ENCODE peak calls at places on chromosomes 12 and 14, in nine cellular contexts. S is suprapubic skin, O is A549, W is stomach, P is testis, M is K562, J is endothelial cell of umbilical vein, F is prostate gland, R is HepG2. B is an unnamed sample.

GRCh38 chr12:49010092-49010668 is 8.4 kb downstream of the PRKAG1 start:
- DNase-seq in M (no peak), P (no peak), W (no peak), S (no peak), O (no peak), J (no peak), R (no peak), F (no peak), B (no peak)

GRCh38 chr12:72282721-72283120 is 10.6 kb downstream of the TRHDE start:
- DNase-seq in W (no peak), R (no peak), F (no peak), S (no peak), P (no peak), J (no peak), M (no peak), O (no peak), B (no peak)

GRCh38 chr12:100234591-100235304 is 32.1 kb downstream of the DEPDC4 start:
- DNase-seq in S (no peak), F (peak; percentile 17), R (peak; percentile 44), M (peak; percentile 20), W (no peak), P (no peak), O (peak; percentile 18), J (peak; percentile 58), B (no peak)

GRCh38 chr12:9843416-9843815 is 16.1 kb downstream of the KLRF1 start:
- DNase-seq in M (no peak), R (no peak), S (no peak), F (no peak), W (no peak), O (no peak), J (no peak), P (no peak), B (no peak)

GRCh38 chr12:93149228-93149627 is 220.1 kb upstream of the EEA1 start:
- DNase-seq in R (no peak), W (no peak), P (no peak), M (no peak), F (no peak), O (no peak), J (no peak), S (no peak), B (no peak)

GRCh38 chr12:126905752-126906151 is 1361.2 kb upstream of the TMEM132C start:
- DNase-seq in S (no peak), P (no peak), W (no peak), R (no peak), O (no peak), F (no peak), J (no peak), M (no peak), B (no peak)

GRCh38 chr14:52413729-52414453 is 99.8 kb downstream of the PTGER2 start:
- DNase-seq in J (no peak), P (no peak), M (no peak), R (no peak), O (no peak), S (no peak), F (no peak), W (no peak), B (no peak)

GRCh38 chr12:28759334-28759733 is 389.7 kb upstream of the FAR2 start:
- DNase-seq in M (no peak), J (no peak), O (peak; percentile 20), W (no peak), S (no peak), F (no peak), R (peak; percentile 5), P (no peak), B (no peak)

GRCh38 chr14:94887591-94887990 is 117.7 kb upstream of the GSC start:
- DNase-seq in P (no peak), O (no peak), M (no peak), W (no peak), J (no peak), F (no peak), S (no peak), R (no peak), B (no peak)

GRCh38 chr14:98118749-98119148 is 1153.2 kb downstream of the BCL11B start:
- DNase-seq in W (no peak), S (no peak), M (no peak), O (no peak), J (no peak), F (no peak), R (no peak), P (no peak), B (no peak)

GRCh38 chr12:66942741-66943465 is 264.0 kb upstream of the GRIP1 start:
- DNase-seq in P (no peak), R (no peak), F (no peak), W (no peak), O (no peak), S (no peak), M (no peak), J (no peak), B (no peak)
- TF ChIP-seq POLR2A in P (no peak), R (no peak), F (no peak), W (no peak), O (no peak), S (no peak), M (no peak), J (no peak), B (no peak)

DNA sequence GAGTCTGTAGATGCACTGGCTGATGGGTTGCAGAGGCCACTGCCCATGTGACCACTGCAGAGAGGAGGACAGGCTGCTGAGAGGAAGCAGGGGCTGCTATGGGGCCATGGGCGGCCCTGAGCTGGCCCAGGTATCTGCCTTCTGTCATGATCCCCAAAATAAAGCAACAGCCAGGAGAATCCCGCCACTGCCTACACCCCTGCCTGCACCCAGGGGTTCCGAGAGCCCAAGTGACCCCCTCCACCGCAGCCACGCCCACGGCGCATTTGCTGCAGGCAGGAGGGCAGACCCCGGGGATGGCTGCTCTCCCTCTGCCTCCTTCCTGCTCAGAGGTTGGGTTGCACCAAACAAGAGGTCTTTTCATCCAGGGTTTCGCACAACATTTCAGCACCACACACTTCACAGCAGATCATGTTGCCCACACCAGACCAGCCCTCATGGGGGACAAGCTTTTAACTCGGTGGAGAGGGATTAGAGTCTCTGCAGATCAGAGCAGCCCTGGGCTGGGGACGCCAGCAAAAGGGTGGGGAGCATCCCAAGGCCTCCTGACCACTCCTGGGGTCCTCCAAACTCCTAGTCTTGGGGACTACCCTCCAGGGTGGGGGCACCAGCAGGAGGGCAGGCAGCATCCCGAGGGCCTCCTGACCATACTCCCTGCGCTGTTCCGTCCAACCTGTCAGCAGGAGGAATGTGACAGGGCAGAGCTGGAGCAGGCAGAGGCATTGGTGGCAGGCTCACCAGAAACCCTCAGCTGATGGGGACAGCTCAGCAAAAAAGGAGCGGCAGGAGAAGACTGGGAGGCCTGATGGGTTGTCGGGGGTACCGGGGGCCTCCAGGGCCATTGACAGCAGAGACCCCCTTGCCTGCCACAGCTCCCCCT is 14.1 kb downstream of the CCDC85C start:
- DNase-seq in O (no peak), J (no peak), F (no peak), R (no peak), S (no peak), M (no peak), W (no peak), P (no peak), B (peak; percentile 56)
- H3K4me1 ChIP-seq in O (peaks cover 54% of the 10 kb centered on the region), J (peaks cover 17% of the 10 kb centered on the region), F (peaks cover 7% of the 10 kb centered on the region), R (peaks cover 66% of the 10 kb centered on the region), S (peaks cover 4% of the 10 kb centered on the region), M (no peaks in the 10 kb centered on the region), W (peaks cover 72% of the 10 kb centered on the region), P (peaks cover 12% of the 10 kb centered on the region), B (peaks cover 87% of the 10 kb centered on the region)

GRCh38 chr12:110613771-110614684 is at the start of gene TCTN1:
- DNase-seq in O (peak; percentile 98), W (peak; percentile 95), R (peak; percentile 87), M (peak; percentile 98), F (peak; percentile 95), S (peak; percentile 98), P (peak; percentile 98), J (peak; percentile 96), B (peak; percentile 98)
- H3K27ac ChIP-seq in O (peak within 1 kb of the TSS; percentile 82), W (peak within 1 kb of the TSS; percentile 64), R (peak within 1 kb of the TSS; percentile 49), M (peak within 1 kb of the TSS; percentile 11), F (peak within 1 kb of the TSS; percentile 57), S (no peak within 1 kb of the TSS), P (peak within 1 kb of the TSS; percentile 70), J (no peak within 1 kb of the TSS), B (peak within 1 kb of the TSS; percentile 79)

GRCh38 chr12:128819293-128820144 is 4.2 kb downstream of the SLC15A4 start:
- DNase-seq in M (no peak), O (no peak), J (no peak), R (no peak), S (no peak), P (no peak), W (peak; percentile 21), F (no peak), B (peak; percentile 43)
- TF ChIP-seq POLR2A in M (no peak), O (no peak), J (no peak), R (no peak), S (no peak), P (no peak), W (no peak), F (no peak), B (no peak)

DNA sequence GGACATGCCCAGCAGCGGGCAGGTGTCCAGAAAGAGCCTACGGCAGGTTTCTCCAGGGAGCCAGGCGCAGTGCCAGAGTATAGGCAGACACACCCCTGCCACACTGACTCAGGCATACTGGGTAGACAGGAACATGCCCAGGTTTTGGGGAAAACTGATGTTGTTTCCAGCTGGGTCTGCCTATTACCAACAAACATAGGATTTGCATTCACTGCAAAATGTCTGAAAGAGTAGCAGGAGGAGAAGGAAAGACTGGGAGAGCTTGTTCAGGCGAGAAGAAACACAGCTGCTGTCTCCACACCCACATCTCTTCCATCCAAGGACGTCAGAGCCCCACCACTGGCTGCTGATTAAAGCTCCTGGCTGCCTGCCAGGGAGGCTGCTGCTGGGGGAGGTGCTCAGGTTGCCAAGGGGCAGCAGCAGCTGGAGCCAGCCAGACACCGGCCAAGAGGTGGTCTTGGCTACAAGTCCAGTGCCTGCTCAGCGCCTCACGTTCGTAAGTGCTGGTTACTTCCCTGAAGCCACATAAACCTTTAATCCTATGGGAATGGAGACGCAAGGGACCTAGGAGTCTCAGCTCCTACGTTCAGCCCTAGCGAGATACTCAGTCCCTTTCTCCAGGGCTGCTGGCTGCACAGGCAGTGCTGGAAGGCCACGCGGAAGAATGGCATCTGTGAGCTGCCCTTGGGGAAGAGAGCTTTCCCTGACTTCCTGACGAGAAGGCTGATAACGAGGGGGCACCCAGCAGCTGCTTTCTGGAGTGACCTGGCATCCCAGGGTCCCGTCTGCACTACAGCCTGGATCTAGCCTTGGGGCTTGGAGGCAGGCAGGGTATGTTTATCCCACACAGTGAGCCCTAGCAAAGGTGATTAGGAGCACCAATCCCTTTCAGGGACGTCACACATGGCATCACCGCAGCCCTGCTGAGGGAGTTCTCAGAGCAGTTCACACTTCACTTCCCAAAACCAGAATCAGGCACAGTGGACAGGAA is 58.1 kb downstream of the PLEKHG3 start:
- DNase-seq in J (peak; percentile 89), O (peak; percentile 90), P (peak; percentile 86), W (peak; percentile 93), F (peak; percentile 84), S (no peak), R (peak; percentile 35), M (peak; percentile 73), B (peak; percentile 93)
- H3K4me1 ChIP-seq in J (peaks cover 21% of the 10 kb centered on the region), O (peaks cover 89% of the 10 kb centered on the region), P (peaks cover 61% of the 10 kb centered on the region), W (peaks cover 44% of the 10 kb centered on the region), F (peaks cover 12% of the 10 kb centered on the region), S (peaks cover 67% of the 10 kb centered on the region), R (peaks cover 34% of the 10 kb centered on the region), M (peaks cover 12% of the 10 kb centered on the region), B (peaks cover 77% of the 10 kb centered on the region)